ENCODE peak calls at places on chromosomes 13 and 19, in eight cellular contexts. Y, T, R, H, Q, V, D and K are unnamed samples.

GRCh38 chr13:90246946-90247345 is 1100.5 kb upstream of the MIR17HG start:
- DNase-seq in Y (no peak), T (no peak), R (no peak), H (no peak), Q (no peak), V (no peak), D (no peak), K (no peak)

GRCh38 chr13:97174638-97175037 is 47.5 kb upstream of the MBNL2 start:
- DNase-seq in Y (no peak), T (no peak), R (no peak), H (no peak), Q (no peak), V (no peak), D (no peak), K (no peak)

GRCh38 chr13:68987585-68987984 is 1120.0 kb upstream of the ATXN8OS start:
- DNase-seq in Y (no peak), T (no peak), R (no peak), H (no peak), Q (no peak), V (no peak), D (no peak), K (no peak)

GRCh38 chr13:46113596-46113995 is 8.8 kb upstream of the CPB2 start:
- DNase-seq in Y (no peak), T (no peak), R (no peak), H (no peak), Q (no peak), V (no peak), D (no peak), K (no peak)

GRCh38 chr19:13172335-13173128 is 22.3 kb downstream of the IER2 start:
- DNase-seq in Y (no peak), T (peak), R (peak), H (no peak), Q (peak), V (peak), D (peak), K (no peak)

GRCh38 chr13:40933508-40933907 is 85.6 kb downstream of the ELF1 start:
- DNase-seq in Y (no peak), T (no peak), R (no peak), H (no peak), Q (no peak), V (no peak), D (no peak), K (no peak)

GRCh38 chr13:48602296-48603040 is 51.3 kb upstream of the CYSLTR2 start:
- DNase-seq in Y (no peak), T (no peak), R (no peak), H (no peak), Q (no peak), V (no peak), D (no peak), K (no peak)

GRCh38 chr19:17944301-17944700 is 11.5 kb downstream of the CCDC124 start:
- DNase-seq in Y (no peak), T (no peak), R (no peak), H (no peak), Q (no peak), V (no peak), D (no peak), K (peak)

GRCh38 chr19:19464339-19465098 is 50.8 kb downstream of the TSSK6 start:
- DNase-seq in Y (no peak), T (no peak), R (peak), H (peak), Q (no peak), V (no peak), D (no peak), K (peak)

GRCh38 chr13:88000239-88000638 is 329.1 kb downstream of the SLITRK5 start:
- DNase-seq in Y (no peak), T (no peak), R (no peak), H (no peak), Q (no peak), V (no peak), D (no peak), K (no peak)

DNA sequence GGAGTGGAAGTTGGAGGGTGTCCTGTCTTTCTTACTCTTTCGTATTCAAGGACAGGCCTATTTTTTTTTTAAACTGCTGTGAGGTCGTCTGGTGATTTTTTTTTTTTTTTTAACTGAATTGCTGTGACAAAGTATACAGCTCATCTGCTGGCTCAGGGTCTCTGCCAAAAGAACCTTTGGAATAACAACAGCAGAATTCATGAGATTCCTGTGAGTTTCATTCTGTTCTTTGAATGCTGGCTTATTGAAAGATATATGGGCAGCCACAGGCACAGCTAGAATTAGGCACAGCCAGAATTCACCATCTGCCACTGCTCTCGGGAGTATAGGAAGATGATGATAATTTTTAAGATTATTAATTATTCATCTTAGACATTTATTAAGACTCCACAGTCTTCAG is 21.4 kb upstream of the FRY start:
- DNase-seq in Y (no peak), T (no peak), R (no peak), H (no peak), Q (no peak), V (no peak), D (no peak), K (no peak)
- H3K27ac ChIP-seq in Y (no peak), T (no peak), R (no peak), H (no peak), Q (no peak), V (no peak), D (no peak), K (no peak)

GRCh38 chr19:14676762-14677161 is 2.1 kb upstream of the ADGRE3 start:
- DNase-seq in Y (no peak), T (no peak), R (no peak), H (no peak), Q (no peak), V (no peak), D (no peak), K (no peak)
- H3K27ac ChIP-seq in Y (no peak), T (no peak), R (no peak), H (no peak), Q (no peak), V (no peak), D (no peak), K (no peak)

DNA sequence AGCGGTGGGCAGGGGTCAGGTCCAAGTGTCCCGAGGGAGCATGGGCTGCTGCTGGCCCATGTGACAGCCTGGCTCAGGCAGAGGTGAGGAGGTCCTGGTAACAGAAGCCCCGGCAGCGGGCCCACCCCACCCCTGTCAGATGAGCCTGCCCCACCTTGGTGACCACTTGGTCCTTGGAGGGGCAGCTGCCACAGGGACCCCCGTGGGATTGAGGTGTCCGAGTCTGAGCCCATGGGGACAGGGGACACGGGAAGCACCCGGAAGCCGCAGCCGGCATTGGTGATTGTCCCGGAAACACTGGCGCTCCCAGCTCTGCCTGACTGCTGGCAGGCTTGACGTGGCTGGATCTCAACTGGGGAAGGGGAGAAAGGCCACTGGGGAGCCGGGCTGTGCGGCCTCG is 149.1 kb downstream of the KDM4B start:
- DNase-seq in Y (no peak), T (no peak), R (no peak), H (no peak), Q (no peak), V (no peak), D (no peak), K (no peak)
- H3K27ac ChIP-seq in Y (no peak), T (no peak), R (no peak), H (peak), Q (no peak), V (no peak), D (no peak), K (no peak)

DNA sequence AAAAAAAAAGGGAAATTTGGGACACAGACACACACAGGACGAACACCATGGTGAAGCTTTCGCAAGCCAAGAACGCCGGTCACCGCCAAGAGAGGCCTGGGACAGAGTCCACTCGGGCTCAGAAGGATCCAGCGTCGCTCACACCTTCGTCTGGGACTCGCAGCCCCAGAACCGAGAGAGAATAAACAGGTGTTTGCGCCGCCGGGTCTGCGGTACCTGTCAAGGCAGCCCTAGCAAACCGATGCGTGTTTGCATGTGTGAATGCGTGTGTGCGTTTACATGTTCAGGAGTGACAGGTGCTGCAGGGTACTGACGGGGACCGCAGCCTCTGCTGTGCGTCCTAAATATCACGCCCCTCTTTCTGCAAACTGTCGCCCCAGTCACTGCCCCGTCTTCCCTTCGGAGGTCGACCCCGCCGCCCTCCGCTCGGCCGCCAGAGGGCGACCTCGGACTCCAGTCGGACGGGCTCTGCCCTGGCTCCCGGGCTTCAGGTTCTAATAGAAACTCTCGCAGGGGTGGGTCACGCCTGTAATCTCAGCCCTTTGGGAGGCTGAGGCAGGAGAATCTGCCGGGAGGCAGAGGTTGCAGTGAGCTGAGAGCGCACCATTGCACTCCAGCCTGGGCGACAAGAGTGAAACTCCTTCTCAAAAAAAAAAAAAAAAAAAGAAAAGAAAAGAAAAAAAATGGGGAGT is 11.8 kb upstream of the CSNK1G2 start:
- DNase-seq in Y (peak), T (peak), R (peak), H (peak), Q (no peak), V (peak), D (peak), K (no peak)
- H3K27ac ChIP-seq in Y (no peak), T (no peak), R (peak), H (no peak), Q (no peak), V (peak), D (no peak), K (no peak)

DNA sequence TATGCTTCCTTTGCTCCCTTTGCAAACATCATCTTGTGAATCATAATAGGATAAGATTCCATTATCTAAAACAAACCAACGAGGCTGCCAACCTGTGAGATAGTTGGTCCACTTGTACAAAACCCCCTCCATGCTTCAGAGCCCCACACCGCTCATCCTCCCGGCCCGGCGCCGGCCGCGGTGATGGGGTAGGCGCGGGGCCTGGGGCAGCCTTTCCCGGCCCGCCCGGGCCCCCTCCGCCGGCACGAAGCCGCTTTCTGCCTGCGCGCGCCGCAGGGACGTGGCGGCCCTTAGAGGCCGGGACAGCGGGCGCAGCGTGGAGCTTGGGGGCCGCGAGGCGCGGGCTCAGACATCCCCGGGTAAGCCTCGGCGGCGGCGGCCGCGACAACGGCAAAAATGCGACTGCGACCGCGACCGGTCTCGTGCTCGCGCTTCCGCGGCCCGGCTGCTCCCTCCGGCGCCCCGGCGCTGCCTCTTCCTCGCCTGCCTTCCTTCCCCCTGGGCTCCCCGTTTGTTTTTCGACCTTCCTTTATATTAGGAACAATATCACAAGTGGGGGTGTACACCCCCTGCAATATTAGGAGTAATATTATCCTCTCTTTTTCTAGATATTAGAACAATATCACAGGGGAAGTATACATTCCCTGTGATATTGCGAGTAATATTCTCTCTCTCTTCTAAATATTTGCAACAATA is 54.0 kb upstream of the CEACAM21 start:
- DNase-seq in Y (no peak), T (peak), R (no peak), H (peak), Q (no peak), V (no peak), D (no peak), K (no peak)
- H3K27ac ChIP-seq in Y (peak), T (peak), R (no peak), H (no peak), Q (no peak), V (peak), D (peak), K (no peak)

GRCh38 chr19:49775742-49776370 is 9.1 kb downstream of the AP2A1 start:
- DNase-seq in Y (no peak), T (no peak), R (no peak), H (no peak), Q (no peak), V (no peak), D (no peak), K (no peak)
- H3K27ac ChIP-seq in Y (no peak), T (no peak), R (no peak), H (peak), Q (no peak), V (no peak), D (no peak), K (peak)

DNA sequence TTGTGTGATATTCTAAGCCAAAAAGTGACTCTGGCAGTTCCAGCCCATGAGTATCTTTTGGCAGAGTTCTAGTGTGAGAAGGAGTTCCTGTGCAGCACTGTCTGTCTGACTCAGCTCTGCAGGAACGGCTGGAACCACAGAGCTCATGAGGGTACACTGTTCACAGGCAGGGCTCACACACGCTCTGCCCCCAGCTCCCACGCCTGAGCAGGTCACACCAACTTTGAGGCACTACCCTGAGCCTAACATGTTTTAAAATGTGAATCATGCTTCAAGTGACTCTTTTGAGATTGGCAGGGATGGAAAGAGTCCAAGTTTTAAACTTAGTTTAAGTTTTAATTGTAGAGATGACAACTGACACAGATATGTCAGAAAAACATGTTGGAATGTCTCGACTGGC is 1203.3 kb downstream of the UQCRFS1 start:
- DNase-seq in Y (no peak), T (no peak), R (no peak), H (no peak), Q (no peak), V (no peak), D (no peak), K (no peak)
- H3K27ac ChIP-seq in Y (no peak), T (no peak), R (no peak), H (no peak), Q (no peak), V (no peak), D (no peak), K (no peak)